ENCODE peak calls at places on chromosomes 12 and 14, in seven cellular contexts. S is spleen, E is pancreas, W is HCT116, O is uterus, J is stomach, T is upper lobe of right lung. H is an unnamed sample.

GRCh38 chr12:85698937-85699336 is 137.3 kb downstream of the RASSF9 start:
- DNase-seq in S (no peak), E (no peak), W (no peak), O (no peak), J (no peak), T (no peak), H (no peak)

GRCh38 chr12:112506513-112507166 is 87.9 kb downstream of the PTPN11 start:
- DNase-seq in S (no peak), E (no peak), W (no peak), O (no peak), J (no peak), T (no peak), H (no peak)

GRCh38 chr12:26701604-26702215 is 131.3 kb downstream of the ITPR2 start:
- DNase-seq in S (no peak), E (no peak), W (peak; percentile 28), O (no peak), J (no peak), T (no peak), H (peak; percentile 30)

GRCh38 chr12:32727237-32727636 is 28.5 kb downstream of the YARS2 start:
- DNase-seq in S (no peak), E (no peak), W (no peak), O (no peak), J (no peak), T (no peak), H (no peak)

GRCh38 chr12:50333441-50333840 is 50.1 kb upstream of the LIMA1 start:
- DNase-seq in S (no peak), E (no peak), W (no peak), O (no peak), J (no peak), T (no peak), H (no peak)

GRCh38 chr12:6551063-6551461 is 4.8 kb downstream of the IFFO1 start:
- DNase-seq in S (peak; percentile 86), E (no peak), W (no peak), O (peak; percentile 56), J (no peak), T (no peak), H (no peak)

GRCh38 chr12:124747426-124748161 is 116.1 kb downstream of the SCARB1 start:
- DNase-seq in S (no peak), E (no peak), W (no peak), O (no peak), J (no peak), T (no peak), H (peak; percentile 38)

GRCh38 chr12:43728117-43728516 is 30.5 kb downstream of the PUS7L start:
- DNase-seq in S (no peak), E (no peak), W (no peak), O (no peak), J (no peak), T (no peak), H (no peak)

GRCh38 chr12:40099423-40099853 is 6.4 kb downstream of the SLC2A13 start:
- DNase-seq in S (no peak), E (peak; percentile 26), W (no peak), O (no peak), J (no peak), T (no peak), H (no peak)

GRCh38 chr12:106780010-106780625 is 5.6 kb downstream of the RIC8B start:
- DNase-seq in S (no peak), E (no peak), W (no peak), O (no peak), J (no peak), T (no peak), H (no peak)

GRCh38 chr12:49636574-49636973 is 13.2 kb downstream of the PRPF40B start:
- DNase-seq in S (no peak), E (no peak), W (no peak), O (peak; percentile 60), J (no peak), T (no peak), H (peak; percentile 22)

GRCh38 chr12:2017724-2018337 is 13.6 kb upstream of the DCP1B start:
- DNase-seq in S (no peak), E (no peak), W (no peak), O (no peak), J (no peak), T (no peak), H (no peak)

GRCh38 chr14:53924754-53925153 is 31.9 kb downstream of the BMP4 start:
- DNase-seq in S (no peak), E (no peak), W (peak; percentile 10), O (no peak), J (no peak), T (no peak), H (no peak)

GRCh38 chr12:116675339-116676107 is 62.3 kb downstream of the SPRING1 start:
- DNase-seq in S (no peak), E (no peak), W (no peak), O (no peak), J (no peak), T (peak; percentile 40), H (no peak)

GRCh38 chr12:124523071-124523470 is 44.3 kb downstream of the NCOR2 start:
- DNase-seq in S (no peak), E (no peak), W (no peak), O (peak; percentile 27), J (no peak), T (no peak), H (no peak)

GRCh38 chr12:43766291-43766690 is 7.5 kb downstream of the IRAK4 start:
- DNase-seq in S (no peak), E (no peak), W (no peak), O (no peak), J (no peak), T (no peak), H (no peak)

GRCh38 chr12:13347241-13348043 is 150.9 kb downstream of the EMP1 start:
- DNase-seq in S (no peak), E (no peak), W (peak; percentile 27), O (no peak), J (no peak), T (no peak), H (no peak)

GRCh38 chr12:67148265-67148664 is 120.9 kb upstream of the CAND1 start:
- DNase-seq in S (no peak), E (no peak), W (no peak), O (no peak), J (no peak), T (no peak), H (no peak)

GRCh38 chr14:106174206-106174605 is 647.8 kb downstream of the TMEM121 start:
- DNase-seq in S (peak; percentile 62), E (no peak), W (no peak), O (no peak), J (peak; percentile 32), T (no peak), H (no peak)
- H3K9me3 ChIP-seq in S (no peaks in the 10 kb centered on the region), E (no peaks in the 10 kb centered on the region), W (no peaks in the 10 kb centered on the region), O (no peaks in the 10 kb centered on the region), J (no peaks in the 10 kb centered on the region), T (no peaks in the 10 kb centered on the region), H (no peaks in the 10 kb centered on the region)

GRCh38 chr14:68921666-68922065 is 57.4 kb downstream of the ACTN1 start:
- DNase-seq in S (no peak), E (no peak), W (no peak), O (no peak), J (no peak), T (no peak), H (no peak)

GRCh38 chr14:68921049-68921448 is 58.1 kb downstream of the ACTN1 start:
- DNase-seq in S (no peak), E (no peak), W (no peak), O (no peak), J (no peak), T (no peak), H (no peak)

GRCh38 chr14:68922201-68922613 is 56.9 kb downstream of the ACTN1 start:
- DNase-seq in S (no peak), E (no peak), W (no peak), O (no peak), J (no peak), T (no peak), H (no peak)

GRCh38 chr14:68918612-68919011 is 60.5 kb downstream of the ACTN1 start:
- DNase-seq in S (no peak), E (no peak), W (no peak), O (no peak), J (no peak), T (no peak), H (no peak)

DNA sequence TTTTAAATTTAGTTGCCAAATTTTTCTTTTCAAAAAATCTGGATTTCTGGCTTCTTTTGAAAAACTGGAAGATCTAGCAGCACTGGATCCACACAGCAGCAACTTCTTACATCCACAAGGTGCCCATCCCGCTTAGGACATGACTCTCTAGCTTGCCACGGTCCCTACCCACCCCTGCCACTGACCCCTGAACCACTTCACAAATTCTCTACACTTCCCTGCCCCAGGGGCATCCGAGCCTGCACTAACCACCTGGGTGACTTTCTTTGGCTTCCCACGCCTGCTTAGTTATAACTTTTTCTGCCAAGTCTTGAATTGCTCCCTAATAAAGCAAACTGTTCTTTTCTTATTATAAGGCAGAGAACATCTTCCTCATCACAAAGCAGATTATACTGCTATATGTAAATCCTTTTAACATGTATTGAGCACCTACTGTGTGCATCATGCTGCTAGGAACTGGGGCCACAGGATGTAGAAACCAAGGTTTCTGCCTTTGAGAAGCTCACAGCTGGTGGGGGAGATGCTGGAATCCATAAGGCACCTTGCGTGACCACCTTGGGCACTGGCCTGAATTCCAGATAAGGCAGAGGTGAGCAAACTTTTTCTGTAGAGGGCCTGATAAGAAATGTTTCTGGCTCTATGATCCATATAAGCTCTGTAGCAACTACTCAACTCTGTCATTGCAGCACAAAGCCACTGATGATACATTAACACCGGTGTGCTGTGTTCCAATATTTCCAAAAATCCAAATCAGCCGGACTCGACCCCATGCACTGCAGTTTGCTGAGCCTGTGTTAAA is 59.8 kb downstream of the ACTN1 start:
- DNase-seq in S (no peak), E (no peak), W (no peak), O (no peak), J (no peak), T (no peak), H (no peak)
- H3K36me3 ChIP-seq in S (peaks cover 90% of the 10 kb centered on the region), E (no peaks in the 10 kb centered on the region), W (peaks cover 15% of the 10 kb centered on the region), O (no peaks in the 10 kb centered on the region), J (peaks cover 77% of the 10 kb centered on the region), T (peaks cover 36% of the 10 kb centered on the region), H (peaks cover 1% of the 10 kb centered on the region)

DNA sequence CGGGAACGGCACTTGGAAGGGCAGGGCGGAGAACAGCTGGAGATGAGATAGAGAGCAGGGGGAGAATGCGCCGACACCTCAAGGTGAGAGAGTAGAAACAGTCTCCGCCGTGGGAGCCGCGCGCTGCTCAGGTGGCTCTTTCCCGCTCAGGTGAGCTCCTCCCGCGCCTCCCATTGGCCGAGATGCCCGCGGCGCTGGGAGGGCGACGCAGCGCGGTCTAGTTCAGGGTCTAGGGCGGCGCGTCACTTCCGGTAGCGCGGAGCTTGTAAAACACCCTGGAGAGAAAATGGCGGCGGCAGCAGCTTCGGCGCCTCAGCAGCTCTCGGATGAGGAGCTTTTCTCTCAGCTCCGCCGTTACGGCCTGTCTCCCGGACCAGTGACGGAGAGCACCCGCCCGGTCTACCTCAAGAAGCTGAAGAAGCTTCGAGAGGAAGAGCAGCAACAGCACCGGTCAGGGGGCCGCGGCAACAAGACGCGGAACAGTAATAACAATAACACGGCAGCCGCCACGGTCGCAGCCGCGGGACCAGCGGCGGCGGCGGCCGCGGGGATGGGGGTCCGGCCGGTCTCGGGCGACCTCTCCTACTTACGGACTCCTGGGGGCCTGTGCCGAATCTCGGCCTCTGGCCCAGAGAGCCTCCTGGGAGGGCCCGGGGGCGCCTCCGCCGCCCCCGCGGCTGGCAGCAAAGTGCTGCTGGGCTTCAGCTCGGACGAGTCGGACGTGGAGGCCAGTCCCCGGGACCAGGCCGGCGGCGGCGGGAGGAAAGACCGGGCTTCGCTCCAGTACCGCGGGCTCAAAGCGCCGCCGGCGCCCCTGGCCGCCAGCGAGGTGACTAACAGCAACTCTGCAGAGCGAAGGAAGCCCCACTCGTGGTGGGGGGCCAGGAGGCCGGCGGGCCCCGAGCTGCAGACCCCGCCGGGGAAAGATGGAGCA is at the start of gene LEMD3:
- DNase-seq in S (peak; percentile 99), E (peak; percentile 97), W (peak; percentile 92), O (peak; percentile 87), J (peak; percentile 98), T (peak; percentile 98), H (peak; percentile 93)
- TF ChIP-seq CTCF in S (peak; percentile 2), E (no peak), W (no peak), O (no peak), J (no peak), T (no peak), H (no peak)

GRCh38 chr14:28629328-28630004 is 137.1 kb upstream of the FOXG1 start:
- DNase-seq in S (no peak), E (no peak), W (no peak), O (no peak), J (no peak), T (no peak), H (no peak)
- H3K9me3 ChIP-seq in S (no peaks in the 10 kb centered on the region), E (no peaks in the 10 kb centered on the region), W (peaks cover 3% of the 10 kb centered on the region), O (no peaks in the 10 kb centered on the region), J (peaks cover 5% of the 10 kb centered on the region), T (no peaks in the 10 kb centered on the region), H (no peaks in the 10 kb centered on the region)